ENCODE peak calls at places on chromosomes 11 and 22, in nine cellular contexts. One of them, this sample, is unnamed.

GRCh38 chr11:101456812-101457211 is 127.0 kb downstream of the TRPC6 start:
- DNase-seq in skeletal muscle cell: no peak
- DNase-seq in EH: peak; percentile 50
- DNase-seq in NCI-H1092: no peak
- DNase-seq in AG09309: no peak
- DNase-seq in ureter: no peak
- DNase-seq in HEK293T: no peak
- DNase-seq in stimulated activated CD4-positive, alpha-beta T cell treated with anti-CD3 and anti-CD28 coated beads, Interleukin-12 subunit alpha, Interleukin-12 subunit beta, amount 100 ng/mL, for 4 hours: no peak
- DNase-seq in effector memory CD8-positive, alpha-beta T cell: no peak
- DNase-seq in this sample: no peak

GRCh38 chr22:24089951-24090350 is 78.8 kb downstream of the CABIN1 start:
- DNase-seq in skeletal muscle cell: no peak
- DNase-seq in EH: no peak
- DNase-seq in NCI-H1092: no peak
- DNase-seq in AG09309: no peak
- DNase-seq in ureter: no peak
- DNase-seq in HEK293T: no peak
- DNase-seq in stimulated activated CD4-positive, alpha-beta T cell treated with anti-CD3 and anti-CD28 coated beads, Interleukin-12 subunit alpha, Interleukin-12 subunit beta, amount 100 ng/mL, for 4 hours: no peak
- DNase-seq in effector memory CD8-positive, alpha-beta T cell: no peak
- DNase-seq in this sample: peak; percentile 33

GRCh38 chr11:396948-397548 is 3.0 kb downstream of the PKP3 start:
- DNase-seq in skeletal muscle cell: no peak
- DNase-seq in EH: peak; percentile 82
- DNase-seq in NCI-H1092: no peak
- DNase-seq in AG09309: no peak
- DNase-seq in ureter: no peak
- DNase-seq in HEK293T: no peak
- DNase-seq in stimulated activated CD4-positive, alpha-beta T cell treated with anti-CD3 and anti-CD28 coated beads, Interleukin-12 subunit alpha, Interleukin-12 subunit beta, amount 100 ng/mL, for 4 hours: no peak
- DNase-seq in effector memory CD8-positive, alpha-beta T cell: peak; percentile 41
- DNase-seq in this sample: peak; percentile 70

GRCh38 chr11:62373464-62374110 is 36.3 kb downstream of the ASRGL1 start:
- DNase-seq in skeletal muscle cell: no peak
- DNase-seq in EH: no peak
- DNase-seq in NCI-H1092: no peak
- DNase-seq in AG09309: no peak
- DNase-seq in ureter: no peak
- DNase-seq in HEK293T: no peak
- DNase-seq in stimulated activated CD4-positive, alpha-beta T cell treated with anti-CD3 and anti-CD28 coated beads, Interleukin-12 subunit alpha, Interleukin-12 subunit beta, amount 100 ng/mL, for 4 hours: no peak
- DNase-seq in effector memory CD8-positive, alpha-beta T cell: no peak
- DNase-seq in this sample: no peak

GRCh38 chr11:69864930-69865661 is 45.9 kb upstream of the FGF3 start:
- DNase-seq in skeletal muscle cell: no peak
- DNase-seq in EH: no peak
- DNase-seq in NCI-H1092: no peak
- DNase-seq in AG09309: no peak
- DNase-seq in ureter: no peak
- DNase-seq in HEK293T: no peak
- DNase-seq in stimulated activated CD4-positive, alpha-beta T cell treated with anti-CD3 and anti-CD28 coated beads, Interleukin-12 subunit alpha, Interleukin-12 subunit beta, amount 100 ng/mL, for 4 hours: no peak
- DNase-seq in effector memory CD8-positive, alpha-beta T cell: no peak
- DNase-seq in this sample: no peak

GRCh38 chr22:30444632-30445437 is 19.3 kb downstream of the MTFP1 start:
- DNase-seq in skeletal muscle cell: no peak
- DNase-seq in EH: peak; percentile 51
- DNase-seq in NCI-H1092: peak; percentile 65
- DNase-seq in AG09309: no peak
- DNase-seq in ureter: no peak
- DNase-seq in HEK293T: peak; percentile 91
- DNase-seq in stimulated activated CD4-positive, alpha-beta T cell treated with anti-CD3 and anti-CD28 coated beads, Interleukin-12 subunit alpha, Interleukin-12 subunit beta, amount 100 ng/mL, for 4 hours: peak; percentile 32
- DNase-seq in effector memory CD8-positive, alpha-beta T cell: peak; percentile 51
- DNase-seq in this sample: peak; percentile 66

GRCh38 chr11:65576867-65577755 is 1.3 kb downstream of the EHBP1L1 start:
- DNase-seq in skeletal muscle cell: no peak
- DNase-seq in EH: peak; percentile 85
- DNase-seq in NCI-H1092: no peak
- DNase-seq in AG09309: no peak
- DNase-seq in ureter: no peak
- DNase-seq in HEK293T: no peak
- DNase-seq in stimulated activated CD4-positive, alpha-beta T cell treated with anti-CD3 and anti-CD28 coated beads, Interleukin-12 subunit alpha, Interleukin-12 subunit beta, amount 100 ng/mL, for 4 hours: no peak
- DNase-seq in effector memory CD8-positive, alpha-beta T cell: no peak
- DNase-seq in this sample: peak; percentile 63

GRCh38 chr11:118975771-118976709 is 4.5 kb downstream of the FOXR1 start:
- DNase-seq in skeletal muscle cell: no peak
- DNase-seq in EH: peak; percentile 18
- DNase-seq in NCI-H1092: no peak
- DNase-seq in AG09309: peak; percentile 20
- DNase-seq in ureter: no peak
- DNase-seq in HEK293T: no peak
- DNase-seq in stimulated activated CD4-positive, alpha-beta T cell treated with anti-CD3 and anti-CD28 coated beads, Interleukin-12 subunit alpha, Interleukin-12 subunit beta, amount 100 ng/mL, for 4 hours: no peak
- DNase-seq in effector memory CD8-positive, alpha-beta T cell: no peak
- DNase-seq in this sample: no peak

GRCh38 chr11:86565787-86566186 is 106.6 kb downstream of the ME3 start:
- DNase-seq in skeletal muscle cell: no peak
- DNase-seq in EH: no peak
- DNase-seq in NCI-H1092: no peak
- DNase-seq in AG09309: no peak
- DNase-seq in ureter: no peak
- DNase-seq in HEK293T: no peak
- DNase-seq in stimulated activated CD4-positive, alpha-beta T cell treated with anti-CD3 and anti-CD28 coated beads, Interleukin-12 subunit alpha, Interleukin-12 subunit beta, amount 100 ng/mL, for 4 hours: no peak
- DNase-seq in effector memory CD8-positive, alpha-beta T cell: no peak
- DNase-seq in this sample: no peak

GRCh38 chr11:93432247-93432646 is 101.7 kb downstream of the DEUP1 start:
- DNase-seq in skeletal muscle cell: no peak
- DNase-seq in EH: no peak
- DNase-seq in NCI-H1092: no peak
- DNase-seq in AG09309: no peak
- DNase-seq in ureter: no peak
- DNase-seq in HEK293T: no peak
- DNase-seq in stimulated activated CD4-positive, alpha-beta T cell treated with anti-CD3 and anti-CD28 coated beads, Interleukin-12 subunit alpha, Interleukin-12 subunit beta, amount 100 ng/mL, for 4 hours: no peak
- DNase-seq in effector memory CD8-positive, alpha-beta T cell: no peak
- DNase-seq in this sample: no peak

GRCh38 chr22:39487826-39488520 is 14.1 kb upstream of the MIEF1 start:
- DNase-seq in skeletal muscle cell: no peak
- DNase-seq in EH: no peak
- DNase-seq in NCI-H1092: no peak
- DNase-seq in AG09309: no peak
- DNase-seq in ureter: no peak
- DNase-seq in HEK293T: no peak
- DNase-seq in stimulated activated CD4-positive, alpha-beta T cell treated with anti-CD3 and anti-CD28 coated beads, Interleukin-12 subunit alpha, Interleukin-12 subunit beta, amount 100 ng/mL, for 4 hours: no peak
- DNase-seq in effector memory CD8-positive, alpha-beta T cell: no peak
- DNase-seq in this sample: no peak

GRCh38 chr11:40125054-40125453 is 1334.4 kb downstream of the LRRC4C start:
- DNase-seq in skeletal muscle cell: no peak
- DNase-seq in EH: no peak
- DNase-seq in NCI-H1092: no peak
- DNase-seq in AG09309: no peak
- DNase-seq in ureter: no peak
- DNase-seq in HEK293T: no peak
- DNase-seq in stimulated activated CD4-positive, alpha-beta T cell treated with anti-CD3 and anti-CD28 coated beads, Interleukin-12 subunit alpha, Interleukin-12 subunit beta, amount 100 ng/mL, for 4 hours: no peak
- DNase-seq in effector memory CD8-positive, alpha-beta T cell: no peak
- DNase-seq in this sample: no peak

GRCh38 chr11:70080763-70081162 is 2.6 kb downstream of the ANO1 start:
- DNase-seq in skeletal muscle cell: no peak
- DNase-seq in EH: no peak
- DNase-seq in NCI-H1092: no peak
- DNase-seq in AG09309: no peak
- DNase-seq in ureter: peak; percentile 70
- DNase-seq in HEK293T: no peak
- DNase-seq in stimulated activated CD4-positive, alpha-beta T cell treated with anti-CD3 and anti-CD28 coated beads, Interleukin-12 subunit alpha, Interleukin-12 subunit beta, amount 100 ng/mL, for 4 hours: no peak
- DNase-seq in effector memory CD8-positive, alpha-beta T cell: no peak
- DNase-seq in this sample: no peak

GRCh38 chr11:66082936-66083698 is 13.0 kb downstream of the PACS1 start:
- DNase-seq in skeletal muscle cell: no peak
- DNase-seq in EH: peak; percentile 50
- DNase-seq in NCI-H1092: peak; percentile 74
- DNase-seq in AG09309: no peak
- DNase-seq in ureter: no peak
- DNase-seq in HEK293T: peak; percentile 59
- DNase-seq in stimulated activated CD4-positive, alpha-beta T cell treated with anti-CD3 and anti-CD28 coated beads, Interleukin-12 subunit alpha, Interleukin-12 subunit beta, amount 100 ng/mL, for 4 hours: no peak
- DNase-seq in effector memory CD8-positive, alpha-beta T cell: no peak
- DNase-seq in this sample: no peak

GRCh38 chr11:26556582-26556981 is 15.5 kb downstream of the MUC15 start:
- DNase-seq in skeletal muscle cell: no peak
- DNase-seq in EH: no peak
- DNase-seq in NCI-H1092: no peak
- DNase-seq in AG09309: no peak
- DNase-seq in ureter: peak; percentile 41
- DNase-seq in HEK293T: no peak
- DNase-seq in stimulated activated CD4-positive, alpha-beta T cell treated with anti-CD3 and anti-CD28 coated beads, Interleukin-12 subunit alpha, Interleukin-12 subunit beta, amount 100 ng/mL, for 4 hours: no peak
- DNase-seq in effector memory CD8-positive, alpha-beta T cell: no peak
- DNase-seq in this sample: no peak

GRCh38 chr22:30408388-30409101 is 11.7 kb downstream of the SEC14L2 start:
- DNase-seq in skeletal muscle cell: no peak
- DNase-seq in EH: peak; percentile 96
- DNase-seq in NCI-H1092: no peak
- DNase-seq in AG09309: peak; percentile 33
- DNase-seq in ureter: no peak
- DNase-seq in HEK293T: no peak
- DNase-seq in stimulated activated CD4-positive, alpha-beta T cell treated with anti-CD3 and anti-CD28 coated beads, Interleukin-12 subunit alpha, Interleukin-12 subunit beta, amount 100 ng/mL, for 4 hours: no peak
- DNase-seq in effector memory CD8-positive, alpha-beta T cell: no peak
- DNase-seq in this sample: no peak

GRCh38 chr22:47287516-47287915 is 525.1 kb downstream of the TBC1D22A start:
- DNase-seq in skeletal muscle cell: no peak
- DNase-seq in EH: no peak
- DNase-seq in NCI-H1092: no peak
- DNase-seq in AG09309: no peak
- DNase-seq in ureter: no peak
- DNase-seq in HEK293T: no peak
- DNase-seq in stimulated activated CD4-positive, alpha-beta T cell treated with anti-CD3 and anti-CD28 coated beads, Interleukin-12 subunit alpha, Interleukin-12 subunit beta, amount 100 ng/mL, for 4 hours: no peak
- DNase-seq in effector memory CD8-positive, alpha-beta T cell: no peak
- DNase-seq in this sample: no peak

GRCh38 chr22:35489225-35489624 is 51.4 kb upstream of the RASD2 start:
- DNase-seq in skeletal muscle cell: no peak
- DNase-seq in EH: no peak
- DNase-seq in NCI-H1092: peak; percentile 42
- DNase-seq in AG09309: no peak
- DNase-seq in ureter: no peak
- DNase-seq in HEK293T: no peak
- DNase-seq in stimulated activated CD4-positive, alpha-beta T cell treated with anti-CD3 and anti-CD28 coated beads, Interleukin-12 subunit alpha, Interleukin-12 subunit beta, amount 100 ng/mL, for 4 hours: no peak
- DNase-seq in effector memory CD8-positive, alpha-beta T cell: no peak
- DNase-seq in this sample: no peak

GRCh38 chr11:36313750-36314500 is 17.8 kb downstream of the PRR5L start:
- DNase-seq in skeletal muscle cell: no peak
- DNase-seq in EH: no peak
- DNase-seq in NCI-H1092: no peak
- DNase-seq in AG09309: no peak
- DNase-seq in ureter: no peak
- DNase-seq in HEK293T: no peak
- DNase-seq in stimulated activated CD4-positive, alpha-beta T cell treated with anti-CD3 and anti-CD28 coated beads, Interleukin-12 subunit alpha, Interleukin-12 subunit beta, amount 100 ng/mL, for 4 hours: no peak
- DNase-seq in effector memory CD8-positive, alpha-beta T cell: no peak
- DNase-seq in this sample: no peak

GRCh38 chr11:121352301-121352891 is 59.8 kb downstream of the SC5D start:
- DNase-seq in skeletal muscle cell: no peak
- DNase-seq in EH: no peak
- DNase-seq in NCI-H1092: peak; percentile 97
- DNase-seq in AG09309: no peak
- DNase-seq in ureter: peak; percentile 48
- DNase-seq in HEK293T: no peak
- DNase-seq in stimulated activated CD4-positive, alpha-beta T cell treated with anti-CD3 and anti-CD28 coated beads, Interleukin-12 subunit alpha, Interleukin-12 subunit beta, amount 100 ng/mL, for 4 hours: no peak
- DNase-seq in effector memory CD8-positive, alpha-beta T cell: no peak
- DNase-seq in this sample: no peak

GRCh38 chr22:29883045-29883830 is at the start of gene MTMR3:
- DNase-seq in skeletal muscle cell: peak; percentile 61
- DNase-seq in EH: peak; percentile 89
- DNase-seq in NCI-H1092: peak; percentile 91
- DNase-seq in AG09309: peak; percentile 35
- DNase-seq in ureter: peak; percentile 96
- DNase-seq in HEK293T: peak; percentile 85
- DNase-seq in stimulated activated CD4-positive, alpha-beta T cell treated with anti-CD3 and anti-CD28 coated beads, Interleukin-12 subunit alpha, Interleukin-12 subunit beta, amount 100 ng/mL, for 4 hours: peak; percentile 95
- DNase-seq in effector memory CD8-positive, alpha-beta T cell: peak; percentile 88
- DNase-seq in this sample: peak; percentile 97

GRCh38 chr11:88411265-88411664 is 73.7 kb upstream of the CTSC start:
- DNase-seq in skeletal muscle cell: peak; percentile 53
- DNase-seq in EH: peak; percentile 90
- DNase-seq in NCI-H1092: no peak
- DNase-seq in AG09309: peak; percentile 61
- DNase-seq in ureter: no peak
- DNase-seq in HEK293T: no peak
- DNase-seq in stimulated activated CD4-positive, alpha-beta T cell treated with anti-CD3 and anti-CD28 coated beads, Interleukin-12 subunit alpha, Interleukin-12 subunit beta, amount 100 ng/mL, for 4 hours: no peak
- DNase-seq in effector memory CD8-positive, alpha-beta T cell: no peak
- DNase-seq in this sample: no peak

GRCh38 chr11:92738281-92738680 is 231.2 kb upstream of the MTNR1B start:
- DNase-seq in skeletal muscle cell: peak; percentile 82
- DNase-seq in EH: no peak
- DNase-seq in NCI-H1092: no peak
- DNase-seq in AG09309: no peak
- DNase-seq in ureter: no peak
- DNase-seq in HEK293T: no peak
- DNase-seq in stimulated activated CD4-positive, alpha-beta T cell treated with anti-CD3 and anti-CD28 coated beads, Interleukin-12 subunit alpha, Interleukin-12 subunit beta, amount 100 ng/mL, for 4 hours: no peak
- DNase-seq in effector memory CD8-positive, alpha-beta T cell: no peak
- DNase-seq in this sample: no peak

GRCh38 chr11:94837317-94837716 is 69.2 kb downstream of the AMOTL1 start:
- DNase-seq in skeletal muscle cell: no peak
- DNase-seq in EH: no peak
- DNase-seq in NCI-H1092: no peak
- DNase-seq in AG09309: no peak
- DNase-seq in ureter: no peak
- DNase-seq in HEK293T: no peak
- DNase-seq in stimulated activated CD4-positive, alpha-beta T cell treated with anti-CD3 and anti-CD28 coated beads, Interleukin-12 subunit alpha, Interleukin-12 subunit beta, amount 100 ng/mL, for 4 hours: no peak
- DNase-seq in effector memory CD8-positive, alpha-beta T cell: no peak
- DNase-seq in this sample: no peak

GRCh38 chr22:39214383-39215069 is 30.3 kb downstream of the PDGFB start:
- DNase-seq in skeletal muscle cell: no peak
- DNase-seq in EH: peak; percentile 25
- DNase-seq in NCI-H1092: no peak
- DNase-seq in AG09309: no peak
- DNase-seq in ureter: no peak
- DNase-seq in HEK293T: no peak
- DNase-seq in stimulated activated CD4-positive, alpha-beta T cell treated with anti-CD3 and anti-CD28 coated beads, Interleukin-12 subunit alpha, Interleukin-12 subunit beta, amount 100 ng/mL, for 4 hours: no peak
- DNase-seq in effector memory CD8-positive, alpha-beta T cell: no peak
- DNase-seq in this sample: no peak

GRCh38 chr22:22558972-22559603 is at the start of gene PRAME:
- DNase-seq in skeletal muscle cell: no peak
- DNase-seq in EH: peak; percentile 29
- DNase-seq in NCI-H1092: peak; percentile 80
- DNase-seq in AG09309: no peak
- DNase-seq in ureter: no peak
- DNase-seq in HEK293T: peak; percentile 97
- DNase-seq in stimulated activated CD4-positive, alpha-beta T cell treated with anti-CD3 and anti-CD28 coated beads, Interleukin-12 subunit alpha, Interleukin-12 subunit beta, amount 100 ng/mL, for 4 hours: peak; percentile 69
- DNase-seq in effector memory CD8-positive, alpha-beta T cell: peak; percentile 75
- DNase-seq in this sample: no peak

GRCh38 chr11:76524919-76525318 is 80.1 kb downstream of the EMSY start:
- DNase-seq in skeletal muscle cell: peak; percentile 31
- DNase-seq in EH: peak; percentile 62
- DNase-seq in NCI-H1092: peak; percentile 57
- DNase-seq in AG09309: peak; percentile 61
- DNase-seq in ureter: peak; percentile 59
- DNase-seq in HEK293T: no peak
- DNase-seq in stimulated activated CD4-positive, alpha-beta T cell treated with anti-CD3 and anti-CD28 coated beads, Interleukin-12 subunit alpha, Interleukin-12 subunit beta, amount 100 ng/mL, for 4 hours: no peak
- DNase-seq in effector memory CD8-positive, alpha-beta T cell: no peak
- DNase-seq in this sample: no peak

GRCh38 chr22:30783021-30783420 is 88.3 kb downstream of the OSBP2 start:
- DNase-seq in skeletal muscle cell: no peak
- DNase-seq in EH: no peak
- DNase-seq in NCI-H1092: no peak
- DNase-seq in AG09309: no peak
- DNase-seq in ureter: no peak
- DNase-seq in HEK293T: no peak
- DNase-seq in stimulated activated CD4-positive, alpha-beta T cell treated with anti-CD3 and anti-CD28 coated beads, Interleukin-12 subunit alpha, Interleukin-12 subunit beta, amount 100 ng/mL, for 4 hours: no peak
- DNase-seq in effector memory CD8-positive, alpha-beta T cell: no peak
- DNase-seq in this sample: no peak

GRCh38 chr22:44360686-44361381 is 48.1 kb upstream of the SHISAL1 start:
- DNase-seq in skeletal muscle cell: peak; percentile 16
- DNase-seq in EH: peak; percentile 95
- DNase-seq in NCI-H1092: no peak
- DNase-seq in AG09309: peak; percentile 77
- DNase-seq in ureter: no peak
- DNase-seq in HEK293T: no peak
- DNase-seq in stimulated activated CD4-positive, alpha-beta T cell treated with anti-CD3 and anti-CD28 coated beads, Interleukin-12 subunit alpha, Interleukin-12 subunit beta, amount 100 ng/mL, for 4 hours: no peak
- DNase-seq in effector memory CD8-positive, alpha-beta T cell: no peak
- DNase-seq in this sample: no peak

GRCh38 chr22:19636696-19637355 is 77.5 kb upstream of the SEPTIN5 start:
- DNase-seq in skeletal muscle cell: no peak
- DNase-seq in EH: no peak
- DNase-seq in NCI-H1092: no peak
- DNase-seq in AG09309: no peak
- DNase-seq in ureter: peak; percentile 22
- DNase-seq in HEK293T: no peak
- DNase-seq in stimulated activated CD4-positive, alpha-beta T cell treated with anti-CD3 and anti-CD28 coated beads, Interleukin-12 subunit alpha, Interleukin-12 subunit beta, amount 100 ng/mL, for 4 hours: no peak
- DNase-seq in effector memory CD8-positive, alpha-beta T cell: no peak
- DNase-seq in this sample: peak; percentile 27